ENCODE peak calls at places on chromosomes 12 and 14, in four cellular contexts. One of them, this sample, is unnamed. For H3K9me1, the result is how much of the 10 kb centered on the place peaks cover.

GRCh38 chr12:13101854-13102375 is 1.6 kb downstream of the GSG1 start:
- DNase-seq in endothelial cell of umbilical vein: peak
- DNase-seq in keratinocyte: no peak
- DNase-seq in K562: no peak
- DNase-seq in this sample: peak

GRCh38 chr12:69929125-69929524 is 104.1 kb downstream of the MYRFL start:
- DNase-seq in keratinocyte: no peak
- DNase-seq in endothelial cell of umbilical vein: no peak
- DNase-seq in K562: no peak
- DNase-seq in this sample: no peak

GRCh38 chr12:51517316-51517715 is 73.7 kb upstream of the SCN8A start:
- DNase-seq in keratinocyte: no peak
- DNase-seq in K562: no peak
- DNase-seq in endothelial cell of umbilical vein: no peak
- DNase-seq in this sample: no peak

GRCh38 chr12:9925746-9926393 is 6.3 kb downstream of the CLEC2A start:
- DNase-seq in K562: peak
- DNase-seq in keratinocyte: no peak
- DNase-seq in endothelial cell of umbilical vein: peak
- DNase-seq in this sample: peak

GRCh38 chr12:104115587-104115975 is 22.4 kb downstream of the NFYB start:
- DNase-seq in keratinocyte: no peak
- DNase-seq in K562: no peak
- DNase-seq in endothelial cell of umbilical vein: no peak
- DNase-seq in this sample: no peak

GRCh38 chr12:89875225-89875624 is 166.6 kb upstream of the ATP2B1 start:
- DNase-seq in keratinocyte: no peak
- DNase-seq in endothelial cell of umbilical vein: no peak
- DNase-seq in K562: no peak
- DNase-seq in this sample: peak

GRCh38 chr14:104370256-104370870 is 209.2 kb upstream of the C14orf180 start:
- DNase-seq in K562: no peak
- DNase-seq in keratinocyte: no peak
- DNase-seq in endothelial cell of umbilical vein: peak
- DNase-seq in this sample: no peak

GRCh38 chr12:44875954-44876553 is at the start of gene NELL2:
- DNase-seq in K562: peak
- DNase-seq in keratinocyte: no peak
- DNase-seq in endothelial cell of umbilical vein: peak
- DNase-seq in this sample: no peak

GRCh38 chr12:66944365-66944764 is 265.5 kb upstream of the GRIP1 start:
- DNase-seq in K562: no peak
- DNase-seq in endothelial cell of umbilical vein: no peak
- DNase-seq in keratinocyte: no peak
- DNase-seq in this sample: no peak

GRCh38 chr14:32654106-32654505 is 284.6 kb upstream of the NPAS3 start:
- DNase-seq in endothelial cell of umbilical vein: no peak
- DNase-seq in keratinocyte: no peak
- DNase-seq in K562: no peak
- DNase-seq in this sample: no peak

GRCh38 chr14:32648434-32648833 is 290.2 kb upstream of the NPAS3 start:
- DNase-seq in keratinocyte: no peak
- DNase-seq in K562: no peak
- DNase-seq in endothelial cell of umbilical vein: no peak
- DNase-seq in this sample: peak

GRCh38 chr14:32650665-32651064 is 288.0 kb upstream of the NPAS3 start:
- DNase-seq in K562: no peak
- DNase-seq in keratinocyte: no peak
- DNase-seq in endothelial cell of umbilical vein: no peak
- DNase-seq in this sample: no peak

DNA sequence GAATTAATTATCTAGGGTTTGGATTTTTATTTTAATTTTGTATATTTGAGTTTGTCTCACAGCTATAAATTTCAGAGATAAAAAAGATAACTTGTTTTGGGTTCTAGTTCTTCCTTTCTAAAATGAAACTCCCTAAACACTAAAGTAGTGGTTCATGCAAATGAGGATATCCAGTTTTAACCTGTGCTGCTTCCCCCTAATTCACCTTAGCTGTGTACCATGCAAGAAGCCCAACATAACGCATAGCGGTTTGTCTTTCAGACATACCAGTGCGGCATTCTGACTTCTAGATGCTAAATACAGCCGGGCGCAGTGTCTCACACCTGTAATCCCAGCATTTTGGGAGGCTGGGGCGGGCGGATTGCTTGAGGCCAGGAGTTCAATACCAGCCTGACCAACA is 288.6 kb upstream of the NPAS3 start:
- DNase-seq in keratinocyte: no peak
- DNase-seq in endothelial cell of umbilical vein: no peak
- DNase-seq in K562: no peak
- DNase-seq in this sample: no peak
- H3K9me1 ChIP-seq in keratinocyte: under half
- H3K9me1 ChIP-seq in endothelial cell of umbilical vein: under half
- H3K9me1 ChIP-seq in K562: under half
- H3K9me1 ChIP-seq in this sample: under half

DNA sequence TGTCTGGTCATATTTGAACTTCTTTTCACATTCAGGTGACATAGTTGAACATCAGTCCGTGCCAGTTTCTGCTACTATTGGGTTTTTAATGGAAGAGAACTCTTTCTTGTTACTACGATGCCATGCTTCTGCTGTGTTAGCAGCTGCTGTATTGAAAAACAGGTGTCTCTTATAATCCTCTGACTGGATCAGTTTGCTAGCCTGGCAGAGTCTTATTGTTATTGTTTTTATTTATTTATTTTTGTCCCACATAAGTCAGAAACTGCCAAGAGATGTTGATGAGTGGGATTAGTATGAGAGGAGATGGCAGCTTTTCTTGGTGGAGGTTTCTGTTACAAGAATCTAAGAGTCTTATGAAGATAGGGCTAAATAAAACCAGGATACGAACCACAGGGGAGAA is 14.6 kb downstream of the ETV6 start:
- DNase-seq in keratinocyte: no peak
- DNase-seq in K562: no peak
- DNase-seq in endothelial cell of umbilical vein: no peak
- DNase-seq in this sample: no peak
- H3K9me1 ChIP-seq in keratinocyte: under half
- H3K9me1 ChIP-seq in K562: under half
- H3K9me1 ChIP-seq in endothelial cell of umbilical vein: under half
- H3K9me1 ChIP-seq in this sample: under half

DNA sequence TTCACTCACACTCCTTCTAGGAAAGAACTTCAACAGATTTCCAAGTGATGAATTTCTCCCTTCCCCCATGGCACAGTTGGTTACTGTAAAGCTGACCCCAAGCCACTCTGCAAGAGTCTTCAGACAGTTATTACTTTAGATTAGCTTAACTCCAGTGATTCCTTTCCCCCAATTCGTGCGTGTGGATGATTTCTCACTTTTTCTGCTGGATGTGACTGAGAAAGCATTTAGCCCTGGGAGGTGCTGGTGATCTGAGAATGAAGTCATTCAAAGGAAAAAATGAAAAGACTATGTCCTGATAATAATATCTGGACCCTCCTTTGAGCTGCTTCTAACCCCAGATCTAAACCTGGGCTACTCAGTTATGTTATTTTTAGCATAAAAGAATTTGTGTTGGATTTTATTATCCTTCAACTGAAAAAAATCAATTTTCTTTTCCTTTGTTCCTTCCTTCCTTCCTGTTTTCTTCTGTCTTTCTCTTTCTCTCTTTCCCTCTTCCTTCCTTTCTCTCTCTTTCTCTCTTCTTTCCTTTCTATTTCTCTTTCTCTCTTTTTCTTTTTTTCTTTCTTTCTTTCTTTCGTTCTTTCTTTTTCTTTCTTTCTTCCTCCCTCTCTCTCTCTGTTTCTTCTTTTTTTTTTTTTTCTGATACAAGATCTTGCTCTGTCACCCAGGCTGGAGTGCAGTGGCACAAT is 47.6 kb upstream of the PPP1R12A start:
- DNase-seq in K562: no peak
- DNase-seq in endothelial cell of umbilical vein: no peak
- DNase-seq in keratinocyte: no peak
- DNase-seq in this sample: no peak
- H3K9me1 ChIP-seq in K562: under half
- H3K9me1 ChIP-seq in endothelial cell of umbilical vein: under half
- H3K9me1 ChIP-seq in keratinocyte: under half
- H3K9me1 ChIP-seq in this sample: under half

DNA sequence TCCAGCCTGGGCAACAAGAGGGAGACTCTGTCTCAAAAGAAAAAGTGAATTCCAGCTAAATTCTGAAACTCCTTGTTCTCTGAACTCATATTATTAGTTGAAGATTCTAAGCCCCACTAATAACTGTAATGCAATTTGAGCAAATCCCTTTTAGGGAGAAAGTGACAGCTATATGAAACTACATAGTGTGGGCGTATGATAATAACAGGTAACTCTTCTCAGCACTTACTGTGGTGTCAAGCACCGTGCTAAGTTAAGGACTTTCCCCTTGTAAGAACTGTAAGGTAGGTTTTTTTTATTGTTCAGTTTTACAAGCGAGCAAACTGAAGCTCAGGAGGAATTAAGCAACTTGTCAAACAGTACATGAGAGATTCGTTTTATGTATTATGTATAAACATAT is 5.4 kb downstream of the ANKRD13A start:
- DNase-seq in endothelial cell of umbilical vein: no peak
- DNase-seq in keratinocyte: no peak
- DNase-seq in K562: no peak
- DNase-seq in this sample: no peak
- H3K9me1 ChIP-seq in endothelial cell of umbilical vein: under half
- H3K9me1 ChIP-seq in keratinocyte: under half
- H3K9me1 ChIP-seq in K562: under half
- H3K9me1 ChIP-seq in this sample: under half

GRCh38 chr12:27384261-27384590 is 51.6 kb downstream of the BMAL2 start:
- DNase-seq in K562: no peak
- DNase-seq in keratinocyte: no peak
- DNase-seq in endothelial cell of umbilical vein: no peak
- DNase-seq in this sample: no peak

GRCh38 chr12:27388650-27389049 is 56.0 kb downstream of the BMAL2 start:
- DNase-seq in K562: no peak
- DNase-seq in endothelial cell of umbilical vein: no peak
- DNase-seq in keratinocyte: no peak
- DNase-seq in this sample: no peak

GRCh38 chr12:27383429-27384260 is 51.0 kb downstream of the BMAL2 start:
- DNase-seq in endothelial cell of umbilical vein: peak
- DNase-seq in K562: peak
- DNase-seq in keratinocyte: peak
- DNase-seq in this sample: peak

GRCh38 chr12:27385756-27386155 is 53.1 kb downstream of the BMAL2 start:
- DNase-seq in K562: no peak
- DNase-seq in endothelial cell of umbilical vein: no peak
- DNase-seq in keratinocyte: no peak
- DNase-seq in this sample: no peak

DNA sequence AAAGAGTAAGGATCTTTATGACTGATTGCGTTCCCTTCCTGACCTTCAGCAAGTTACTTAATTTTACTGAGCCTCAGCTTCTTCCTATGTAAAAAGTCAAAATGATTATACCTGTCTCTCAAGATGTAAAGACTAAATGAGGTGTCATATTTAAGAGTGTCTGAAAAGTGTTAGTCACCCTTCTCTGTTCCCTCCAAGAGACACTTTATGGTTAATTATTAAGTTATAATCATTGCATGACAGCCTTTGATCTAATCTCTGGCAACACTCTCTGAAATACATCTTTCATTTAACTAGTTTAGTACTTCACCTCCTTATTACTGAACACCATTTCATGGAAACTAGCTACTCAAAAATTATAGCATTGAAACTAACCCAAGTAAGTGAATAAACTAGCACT is 54.8 kb downstream of the BMAL2 start:
- DNase-seq in K562: no peak
- DNase-seq in keratinocyte: no peak
- DNase-seq in endothelial cell of umbilical vein: no peak
- DNase-seq in this sample: no peak
- H3K9me1 ChIP-seq in K562: under half
- H3K9me1 ChIP-seq in keratinocyte: under half
- H3K9me1 ChIP-seq in endothelial cell of umbilical vein: under half
- H3K9me1 ChIP-seq in this sample: under half

GRCh38 chr14:68573126-68573525 is 219.7 kb downstream of the ZFP36L1 start:
- DNase-seq in K562: no peak
- DNase-seq in endothelial cell of umbilical vein: no peak
- DNase-seq in keratinocyte: no peak
- DNase-seq in this sample: no peak

GRCh38 chr14:68569546-68569908 is 223.3 kb downstream of the ZFP36L1 start:
- DNase-seq in endothelial cell of umbilical vein: peak
- DNase-seq in keratinocyte: no peak
- DNase-seq in K562: no peak
- DNase-seq in this sample: no peak

GRCh38 chr14:68569970-68570409 is 222.9 kb downstream of the ZFP36L1 start:
- DNase-seq in K562: no peak
- DNase-seq in endothelial cell of umbilical vein: peak
- DNase-seq in keratinocyte: no peak
- DNase-seq in this sample: no peak

GRCh38 chr14:68571928-68572525 is 220.8 kb downstream of the ZFP36L1 start:
- DNase-seq in endothelial cell of umbilical vein: no peak
- DNase-seq in K562: no peak
- DNase-seq in keratinocyte: no peak
- DNase-seq in this sample: no peak

DNA sequence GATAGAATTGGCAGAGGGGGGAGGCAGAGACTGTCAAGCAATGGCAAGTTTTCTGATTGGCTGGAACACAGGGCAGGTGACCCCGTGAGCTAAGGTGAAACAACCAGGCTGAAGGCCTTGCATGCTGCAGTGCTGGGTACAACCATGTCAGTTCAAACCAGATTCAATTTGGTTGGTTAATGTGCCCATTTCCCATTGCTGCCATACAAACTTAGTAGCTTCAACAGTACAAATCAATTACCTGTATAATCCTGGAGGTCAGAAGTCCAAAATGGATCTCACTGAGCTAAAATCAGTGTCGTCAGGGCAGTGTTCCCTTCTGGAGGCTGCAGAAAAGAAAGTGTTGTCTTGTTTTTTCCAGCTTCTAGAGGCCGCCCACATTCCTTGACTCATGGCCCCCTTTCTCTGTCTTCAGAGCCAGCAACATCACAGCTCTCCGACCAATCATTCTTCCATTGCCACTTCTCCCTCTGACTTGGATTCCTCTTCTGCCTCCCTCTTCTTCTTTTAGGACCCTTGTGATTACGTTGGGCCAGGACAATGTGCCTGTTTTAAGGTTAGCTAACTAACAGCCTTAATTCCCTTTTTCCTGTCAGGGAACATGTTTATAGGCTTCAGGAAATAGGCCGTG is 221.7 kb downstream of the ZFP36L1 start:
- DNase-seq in keratinocyte: no peak
- DNase-seq in K562: no peak
- DNase-seq in endothelial cell of umbilical vein: no peak
- DNase-seq in this sample: no peak
- H3K9me1 ChIP-seq in keratinocyte: under half
- H3K9me1 ChIP-seq in K562: under half
- H3K9me1 ChIP-seq in endothelial cell of umbilical vein: under half
- H3K9me1 ChIP-seq in this sample: under half

GRCh38 chr14:76947838-76948184 is 80.7 kb downstream of the IRF2BPL start:
- DNase-seq in K562: no peak
- DNase-seq in keratinocyte: no peak
- DNase-seq in endothelial cell of umbilical vein: no peak
- DNase-seq in this sample: no peak
- H3K9me1 ChIP-seq in K562: under half
- H3K9me1 ChIP-seq in keratinocyte: under half
- H3K9me1 ChIP-seq in endothelial cell of umbilical vein: under half
- H3K9me1 ChIP-seq in this sample: under half

DNA sequence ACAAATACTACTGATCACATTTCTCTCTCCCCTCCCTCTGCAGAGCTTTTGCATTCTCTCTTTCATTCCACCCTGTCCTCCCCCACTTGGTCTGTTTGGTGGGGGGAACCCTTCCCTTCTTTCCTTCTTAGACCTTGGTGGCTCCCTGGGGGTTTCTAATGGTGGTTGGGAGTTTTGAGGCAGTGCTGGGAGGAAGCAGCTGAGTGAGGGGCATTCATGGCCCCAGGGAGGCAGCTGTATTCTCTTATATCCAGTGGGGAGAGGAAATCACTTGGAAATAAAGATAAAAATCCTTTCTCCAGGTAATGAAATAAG is 13.3 kb downstream of the NGDN start:
- DNase-seq in K562: no peak
- DNase-seq in endothelial cell of umbilical vein: no peak
- DNase-seq in keratinocyte: no peak
- DNase-seq in this sample: no peak
- H3K9me1 ChIP-seq in K562: under half
- H3K9me1 ChIP-seq in endothelial cell of umbilical vein: under half
- H3K9me1 ChIP-seq in keratinocyte: under half
- H3K9me1 ChIP-seq in this sample: under half

This sample was measured in IMR-90.